ENCODE peak calls at places on chromosomes 13 and 19, in seven cellular contexts. One of them, this sample, is unnamed.
A peak's percentile ranks its signal among the peaks of the same experiment; 100 is the strongest.

GRCh38 chr13:31223215-31223614 is 23.4 kb downstream of the B3GLCT start:
- DNase-seq in mesenchymal stem cell: no peak
- DNase-seq in IMR-90: no peak
- DNase-seq in H1: no peak
- DNase-seq in mesendoderm: no peak
- DNase-seq in H9: no peak
- DNase-seq in trophoblast cell: no peak
- DNase-seq in this sample: no peak

GRCh38 chr19:48625891-48626327 is 6.6 kb downstream of the SPHK2 start:
- DNase-seq in mesenchymal stem cell: no peak
- DNase-seq in IMR-90: no peak
- DNase-seq in H1: no peak
- DNase-seq in mesendoderm: no peak
- DNase-seq in H9: no peak
- DNase-seq in trophoblast cell: no peak
- DNase-seq in this sample: no peak

GRCh38 chr13:45490068-45490467 is 25.3 kb downstream of the COG3 start:
- DNase-seq in mesenchymal stem cell: no peak
- DNase-seq in IMR-90: no peak
- DNase-seq in H1: no peak
- DNase-seq in mesendoderm: peak; percentile 37
- DNase-seq in H9: no peak
- DNase-seq in trophoblast cell: no peak
- DNase-seq in this sample: no peak

GRCh38 chr19:32404939-32405430 is 585 bp upstream of the DPY19L3 start:
- DNase-seq in mesenchymal stem cell: no peak
- DNase-seq in IMR-90: peak; percentile 26
- DNase-seq in H1: no peak
- DNase-seq in mesendoderm: no peak
- DNase-seq in H9: no peak
- DNase-seq in trophoblast cell: peak; percentile 71
- DNase-seq in this sample: no peak

GRCh38 chr13:113813749-113814434 is 50.0 kb downstream of the GAS6 start:
- DNase-seq in mesenchymal stem cell: no peak
- DNase-seq in IMR-90: no peak
- DNase-seq in H1: no peak
- DNase-seq in mesendoderm: no peak
- DNase-seq in H9: no peak
- DNase-seq in trophoblast cell: no peak
- DNase-seq in this sample: no peak

GRCh38 chr13:105735269-105735668 is 800.2 kb downstream of the EFNB2 start:
- DNase-seq in mesenchymal stem cell: peak; percentile 36
- DNase-seq in IMR-90: no peak
- DNase-seq in H1: no peak
- DNase-seq in mesendoderm: no peak
- DNase-seq in H9: no peak
- DNase-seq in trophoblast cell: no peak
- DNase-seq in this sample: no peak

GRCh38 chr19:41939861-41940442 is 11.7 kb upstream of the ERFL start:
- DNase-seq in mesenchymal stem cell: no peak
- DNase-seq in IMR-90: no peak
- DNase-seq in H1: no peak
- DNase-seq in mesendoderm: peak; percentile 57
- DNase-seq in H9: no peak
- DNase-seq in trophoblast cell: no peak
- DNase-seq in this sample: no peak

GRCh38 chr13:94842901-94843300 is 130.6 kb upstream of the SOX21 start:
- DNase-seq in mesenchymal stem cell: no peak
- DNase-seq in IMR-90: no peak
- DNase-seq in H1: no peak
- DNase-seq in mesendoderm: no peak
- DNase-seq in H9: no peak
- DNase-seq in trophoblast cell: peak; percentile 71
- DNase-seq in this sample: no peak

GRCh38 chr19:13291913-13292312 is 141.7 kb downstream of the IER2 start:
- DNase-seq in mesenchymal stem cell: no peak
- DNase-seq in IMR-90: no peak
- DNase-seq in H1: no peak
- DNase-seq in mesendoderm: no peak
- DNase-seq in H9: no peak
- DNase-seq in trophoblast cell: no peak
- DNase-seq in this sample: no peak

GRCh38 chr13:99203601-99204579 is 3.2 kb downstream of the UBAC2 start:
- DNase-seq in mesenchymal stem cell: no peak
- DNase-seq in IMR-90: no peak
- DNase-seq in H1: no peak
- DNase-seq in mesendoderm: no peak
- DNase-seq in H9: no peak
- DNase-seq in trophoblast cell: no peak
- DNase-seq in this sample: no peak

GRCh38 chr13:101817898-101818297 is 365.4 kb downstream of the ITGBL1 start:
- DNase-seq in mesenchymal stem cell: no peak
- DNase-seq in IMR-90: no peak
- DNase-seq in H1: no peak
- DNase-seq in mesendoderm: no peak
- DNase-seq in H9: no peak
- DNase-seq in trophoblast cell: no peak
- DNase-seq in this sample: no peak

GRCh38 chr19:38079926-38080380 is 144.1 kb downstream of the DPF1 start:
- DNase-seq in mesenchymal stem cell: peak; percentile 75
- DNase-seq in IMR-90: peak; percentile 95
- DNase-seq in H1: no peak
- DNase-seq in mesendoderm: peak; percentile 37
- DNase-seq in H9: no peak
- DNase-seq in trophoblast cell: peak; percentile 38
- DNase-seq in this sample: no peak

GRCh38 chr13:108096301-108096700 is 119.0 kb downstream of the LIG4 start:
- DNase-seq in mesenchymal stem cell: no peak
- DNase-seq in IMR-90: no peak
- DNase-seq in H1: no peak
- DNase-seq in mesendoderm: no peak
- DNase-seq in H9: no peak
- DNase-seq in trophoblast cell: no peak
- DNase-seq in this sample: no peak

GRCh38 chr13:40563350-40564125 is 102.9 kb downstream of the FOXO1 start:
- DNase-seq in mesenchymal stem cell: peak; percentile 7
- DNase-seq in IMR-90: no peak
- DNase-seq in H1: no peak
- DNase-seq in mesendoderm: no peak
- DNase-seq in H9: no peak
- DNase-seq in trophoblast cell: peak; percentile 95
- DNase-seq in this sample: no peak

GRCh38 chr19:18160792-18161690 is 8.1 kb downstream of the PIK3R2 start:
- DNase-seq in mesenchymal stem cell: no peak
- DNase-seq in IMR-90: peak; percentile 28
- DNase-seq in H1: no peak
- DNase-seq in mesendoderm: peak; percentile 75
- DNase-seq in H9: peak; percentile 76
- DNase-seq in trophoblast cell: peak; percentile 87
- DNase-seq in this sample: peak; percentile 66

GRCh38 chr13:35349673-35350278 is 126.7 kb downstream of the MAB21L1 start:
- DNase-seq in mesenchymal stem cell: no peak
- DNase-seq in IMR-90: no peak
- DNase-seq in H1: no peak
- DNase-seq in mesendoderm: peak; percentile 16
- DNase-seq in H9: no peak
- DNase-seq in trophoblast cell: peak; percentile 65
- DNase-seq in this sample: no peak

GRCh38 chr13:48873598-48873997 is 102.1 kb upstream of the FNDC3A start:
- DNase-seq in mesenchymal stem cell: peak; percentile 50
- DNase-seq in IMR-90: peak; percentile 59
- DNase-seq in H1: peak; percentile 47
- DNase-seq in mesendoderm: peak; percentile 96
- DNase-seq in H9: peak; percentile 85
- DNase-seq in trophoblast cell: peak; percentile 84
- DNase-seq in this sample: no peak

GRCh38 chr13:25179810-25180437 is 7.8 kb upstream of the AMER2 start:
- DNase-seq in mesenchymal stem cell: no peak
- DNase-seq in IMR-90: no peak
- DNase-seq in H1: no peak
- DNase-seq in mesendoderm: no peak
- DNase-seq in H9: no peak
- DNase-seq in trophoblast cell: no peak
- DNase-seq in this sample: no peak
- H3K9ac ChIP-seq in mesenchymal stem cell: no peak overlapping the region
- H3K9ac ChIP-seq in IMR-90: no peak overlapping the region
- H3K9ac ChIP-seq in H1: no peak overlapping the region
- H3K9ac ChIP-seq in mesendoderm: no peak overlapping the region
- H3K9ac ChIP-seq in H9: no peak overlapping the region
- H3K9ac ChIP-seq in trophoblast cell: no peak overlapping the region
- H3K9ac ChIP-seq in this sample: no peak overlapping the region

DNA sequence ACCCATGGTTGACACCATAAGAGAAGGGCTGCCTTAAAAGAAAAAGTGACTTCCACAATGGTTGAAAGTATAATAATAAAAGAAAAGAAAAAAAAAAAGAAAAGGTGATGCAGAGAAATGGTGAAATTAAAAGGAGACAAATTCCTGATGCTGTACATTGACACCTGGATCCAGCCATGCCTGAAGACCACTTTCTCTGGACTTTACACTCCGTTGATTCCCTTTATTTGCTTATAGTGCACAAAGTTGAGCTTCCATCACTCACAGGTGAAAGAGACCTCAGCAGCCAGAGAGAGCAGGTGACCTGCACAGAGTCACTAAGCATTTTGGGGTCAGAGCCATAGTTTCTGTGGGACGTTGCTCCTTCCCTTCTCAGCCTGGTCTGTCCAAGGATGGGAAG is 12.2 kb upstream of the OR10H5 start:
- DNase-seq in mesenchymal stem cell: no peak
- DNase-seq in IMR-90: no peak
- DNase-seq in H1: no peak
- DNase-seq in mesendoderm: no peak
- DNase-seq in H9: no peak
- DNase-seq in trophoblast cell: no peak
- DNase-seq in this sample: no peak
- H4K8ac ChIP-seq in mesenchymal stem cell: no peak overlapping the region
- H4K8ac ChIP-seq in IMR-90: no peak overlapping the region
- H4K8ac ChIP-seq in H1: no peak overlapping the region
- H4K8ac ChIP-seq in mesendoderm: no peak overlapping the region
- H4K8ac ChIP-seq in H9: no peak overlapping the region
- H4K8ac ChIP-seq in trophoblast cell: no peak overlapping the region
- H4K8ac ChIP-seq in this sample: no peak overlapping the region

GRCh38 chr19:6141217-6141616 is 5.8 kb downstream of the ACSBG2 start:
- DNase-seq in mesenchymal stem cell: no peak
- DNase-seq in IMR-90: no peak
- DNase-seq in H1: no peak
- DNase-seq in mesendoderm: no peak
- DNase-seq in H9: no peak
- DNase-seq in trophoblast cell: no peak
- DNase-seq in this sample: no peak
- H3K23ac ChIP-seq in mesenchymal stem cell: no peak overlapping the region
- H3K23ac ChIP-seq in IMR-90: no peak overlapping the region
- H3K23ac ChIP-seq in H1: no peak overlapping the region
- H3K23ac ChIP-seq in mesendoderm: no peak overlapping the region
- H3K23ac ChIP-seq in H9: no peak overlapping the region
- H3K23ac ChIP-seq in trophoblast cell: no peak overlapping the region
- H3K23ac ChIP-seq in this sample: no peak overlapping the region

GRCh38 chr19:1749373-1750342 is 3.6 kb upstream of the ONECUT3 start:
- DNase-seq in mesenchymal stem cell: no peak
- DNase-seq in IMR-90: no peak
- DNase-seq in H1: no peak
- DNase-seq in mesendoderm: no peak
- DNase-seq in H9: no peak
- DNase-seq in trophoblast cell: no peak
- DNase-seq in this sample: no peak

GRCh38 chr19:1750343-1751021 is 2.8 kb upstream of the ONECUT3 start:
- DNase-seq in mesenchymal stem cell: no peak
- DNase-seq in IMR-90: no peak
- DNase-seq in H1: no peak
- DNase-seq in mesendoderm: no peak
- DNase-seq in H9: no peak
- DNase-seq in trophoblast cell: no peak
- DNase-seq in this sample: no peak

GRCh38 chr19:1748115-1748702 is 5.1 kb upstream of the ONECUT3 start:
- DNase-seq in mesenchymal stem cell: no peak
- DNase-seq in IMR-90: no peak
- DNase-seq in H1: no peak
- DNase-seq in mesendoderm: no peak
- DNase-seq in H9: no peak
- DNase-seq in trophoblast cell: no peak
- DNase-seq in this sample: no peak

GRCh38 chr19:1747285-1748114 is 5.8 kb upstream of the ONECUT3 start:
- DNase-seq in mesenchymal stem cell: peak; percentile 72
- DNase-seq in IMR-90: peak; percentile 80
- DNase-seq in H1: peak; percentile 54
- DNase-seq in mesendoderm: peak; percentile 81
- DNase-seq in H9: peak; percentile 85
- DNase-seq in trophoblast cell: no peak
- DNase-seq in this sample: no peak

DNA sequence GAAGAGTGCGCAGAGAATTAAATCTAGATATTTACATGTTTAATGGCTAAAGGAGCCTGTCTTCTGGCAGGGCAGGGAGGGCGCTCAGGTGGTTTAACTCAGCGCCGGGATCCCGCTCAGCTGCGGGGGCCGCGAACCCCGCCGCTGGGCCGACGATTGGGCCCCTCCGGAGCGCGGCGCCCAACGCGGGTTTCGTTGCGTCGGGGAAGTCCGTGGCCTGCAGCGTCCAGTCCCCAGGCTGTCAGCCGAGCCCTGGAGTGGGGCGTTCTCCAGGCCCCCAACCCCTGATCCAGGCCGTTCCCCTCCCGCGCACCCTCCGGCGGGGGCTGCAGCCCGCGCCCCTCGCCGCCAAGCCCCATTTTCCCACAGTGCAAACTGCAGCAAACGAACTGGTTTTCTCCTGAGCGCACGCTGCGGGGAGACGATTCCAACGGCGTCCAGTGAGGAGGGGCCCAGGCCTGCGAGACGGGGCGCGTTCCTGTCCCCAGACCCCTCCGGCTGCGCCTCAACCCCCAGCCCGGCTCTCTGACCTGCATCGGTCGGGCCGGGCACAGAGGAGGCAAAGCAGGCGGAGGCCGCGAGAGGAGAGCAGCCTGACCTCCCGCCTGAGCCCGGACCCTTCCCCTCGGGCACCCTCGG is 4.5 kb upstream of the ONECUT3 start:
- DNase-seq in mesenchymal stem cell: no peak
- DNase-seq in IMR-90: no peak
- DNase-seq in H1: no peak
- DNase-seq in mesendoderm: no peak
- DNase-seq in H9: no peak
- DNase-seq in trophoblast cell: no peak
- DNase-seq in this sample: no peak
- H3K9ac ChIP-seq in mesenchymal stem cell: no peak overlapping the region
- H3K9ac ChIP-seq in IMR-90: no peak overlapping the region
- H3K9ac ChIP-seq in H1: no peak overlapping the region
- H3K9ac ChIP-seq in mesendoderm: no peak overlapping the region
- H3K9ac ChIP-seq in H9: no peak overlapping the region
- H3K9ac ChIP-seq in trophoblast cell: no peak overlapping the region
- H3K9ac ChIP-seq in this sample: no peak overlapping the region

This sample was measured in neuronal stem cell.